ENCODE peak calls at places on chromosomes 12 and 14, in four cellular contexts. I is uterus, V is esophagus squamous epithelium, L is HCT116. K is an unnamed sample.
A peak's percentile ranks its signal among the peaks of the same experiment; 100 is the strongest.

GRCh38 chr14:63164108-63164683 is 40.0 kb upstream of the RHOJ start:
- DNase-seq in I (no peak), L (no peak), V (no peak), K (no peak)

GRCh38 chr14:96086032-96086431 is 46.9 kb downstream of the C14orf132 start:
- DNase-seq in V (no peak), L (no peak), I (no peak), K (no peak)

GRCh38 chr12:113732916-113733315 is 233.2 kb downstream of the RBM19 start:
- DNase-seq in L (no peak), V (no peak), I (no peak), K (no peak)

GRCh38 chr14:92907316-92907911 is 15.5 kb upstream of the CHGA start:
- DNase-seq in V (no peak), I (no peak), L (no peak), K (no peak)

GRCh38 chr12:1580036-1580435 is 14.3 kb downstream of the FBXL14 start:
- DNase-seq in V (no peak), I (no peak), L (no peak), K (no peak)

GRCh38 chr14:84390010-84390409 is 1139.9 kb upstream of the FLRT2 start:
- DNase-seq in V (no peak), I (no peak), L (no peak), K (no peak)

GRCh38 chr12:86801439-86801838 is 545.2 kb upstream of the MGAT4C start:
- DNase-seq in L (peak; percentile 18), V (no peak), I (no peak), K (no peak)

GRCh38 chr14:63524537-63525155 is 18.5 kb downstream of the PPP2R5E start:
- DNase-seq in V (no peak), I (no peak), L (no peak), K (no peak)

GRCh38 chr12:7915911-7916403 is 20.0 kb downstream of the SLC2A3 start:
- DNase-seq in L (no peak), I (no peak), V (no peak), K (no peak)

GRCh38 chr14:91755560-91755959 is 23.7 kb upstream of the CATSPERB start:
- DNase-seq in L (peak; percentile 2), V (no peak), I (no peak), K (no peak)

GRCh38 chr12:21656931-21657335 is 709 bp downstream of the LDHB start:
- DNase-seq in I (no peak), L (peak; percentile 6), V (no peak), K (peak; percentile 34)

GRCh38 chr12:4277856-4278581 is 4.5 kb downstream of the CCND2 start:
- DNase-seq in L (no peak), I (no peak), V (no peak), K (peak; percentile 51)

GRCh38 chr12:30440826-30441602 is 254.7 kb downstream of the IPO8 start:
- DNase-seq in L (peak; percentile 43), I (no peak), V (no peak), K (no peak)

GRCh38 chr14:30034049-30034635 is 106.5 kb upstream of the PRKD1 start:
- DNase-seq in V (no peak), L (no peak), I (no peak), K (no peak)

GRCh38 chr14:80546056-80546854 is 335.0 kb upstream of the DIO2 start:
- DNase-seq in V (no peak), I (no peak), L (no peak), K (no peak)

GRCh38 chr14:90574640-90575131 is 177.9 kb downstream of the CALM1 start:
- DNase-seq in I (no peak), V (no peak), L (no peak), K (no peak)

GRCh38 chr14:101604228-101604934 is 43.1 kb downstream of the DIO3 start:
- DNase-seq in I (no peak), V (no peak), L (no peak), K (no peak)

GRCh38 chr14:68039593-68039992 is 220.0 kb downstream of the RAD51B start:
- DNase-seq in L (no peak), V (no peak), I (no peak), K (no peak)

GRCh38 chr12:53292441-53292840 is 2.9 kb upstream of the PFDN5 start:
- DNase-seq in I (no peak), V (no peak), L (no peak), K (no peak)
- H3K36me3 ChIP-seq in I (no peaks in the 10 kb centered on the region), V (peaks cover 65% of the 10 kb centered on the region), L (peaks cover 36% of the 10 kb centered on the region), K (no peaks in the 10 kb centered on the region)

DNA sequence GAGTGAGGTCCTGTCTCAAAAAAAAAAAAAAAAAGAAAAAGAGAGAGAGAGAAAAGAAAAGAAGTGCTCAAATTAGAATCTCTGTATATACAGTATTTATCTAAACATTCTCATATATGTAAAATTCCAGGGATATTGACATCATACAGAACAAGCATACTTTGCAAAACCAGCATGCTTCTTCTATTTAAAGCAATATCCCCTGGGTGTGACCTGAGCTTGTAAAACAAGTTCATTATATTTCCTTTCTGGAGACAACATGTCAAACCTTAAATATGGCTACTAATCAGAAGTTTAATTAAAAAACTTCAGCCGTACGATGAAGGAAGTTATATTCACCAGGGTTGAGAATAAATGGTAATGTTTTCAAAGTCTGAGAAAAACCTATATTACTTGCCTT is 175.8 kb upstream of the HMGA2 start:
- DNase-seq in L (no peak), I (no peak), V (no peak), K (no peak)
- H3K27ac ChIP-seq in L (peak overlapping the region; percentile 100), I (no peak overlapping the region), V (peak overlapping the region; percentile 69), K (no peak overlapping the region)

GRCh38 chr12:53180931-53181645 is 363 bp upstream of the CSAD start:
- DNase-seq in L (peak; percentile 44), I (peak; percentile 70), V (no peak), K (peak; percentile 70)
- TF ChIP-seq POLR2A in L (no peak), I (no peak), V (no peak), K (peak; percentile 4)

GRCh38 chr14:99182548-99183115 is 89.4 kb downstream of the BCL11B start:
- DNase-seq in I (no peak), L (no peak), V (no peak), K (no peak)
- H3K36me3 ChIP-seq in I (no peaks in the 10 kb centered on the region), L (no peaks in the 10 kb centered on the region), V (peaks cover 6% of the 10 kb centered on the region), K (no peaks in the 10 kb centered on the region)

DNA sequence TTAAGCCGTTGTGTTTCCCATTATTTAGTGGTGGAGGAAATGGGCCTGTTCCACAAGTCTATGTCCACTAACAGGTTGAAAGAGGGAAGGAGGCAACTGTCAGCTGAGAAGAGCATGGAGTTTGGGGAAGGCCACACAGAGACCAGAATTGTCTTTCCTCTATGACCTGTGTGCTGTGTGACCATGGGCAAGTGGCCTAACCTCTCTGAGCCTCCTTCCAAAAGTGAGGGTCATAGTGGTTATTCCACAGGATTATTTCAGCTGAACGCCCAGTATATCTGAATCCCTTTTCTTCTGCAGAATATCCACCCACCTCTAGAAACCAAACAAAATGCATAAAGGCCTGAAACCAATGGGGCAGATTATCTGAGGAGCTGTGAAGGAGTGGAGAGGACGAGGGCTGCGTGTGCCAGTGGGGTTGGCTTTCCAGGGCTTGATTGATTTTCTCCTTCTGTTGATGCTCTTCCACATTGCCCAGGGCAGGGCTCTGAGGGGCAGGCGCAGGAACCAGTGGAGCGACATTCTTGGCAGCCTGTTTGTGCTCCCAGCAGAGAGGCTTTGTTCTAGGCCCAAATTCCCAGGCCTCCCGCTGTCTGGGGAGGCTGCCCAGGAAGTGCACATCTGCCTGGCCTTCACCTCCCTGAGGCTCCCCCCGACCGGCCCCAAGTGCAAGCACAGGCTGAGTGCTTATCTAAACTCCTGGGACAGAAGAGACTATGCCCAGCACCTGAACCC is 452.7 kb downstream of the BCL11B start:
- DNase-seq in L (no peak), V (no peak), I (no peak), K (no peak)
- H3K27ac ChIP-seq in L (no peak overlapping the region), V (no peak overlapping the region), I (no peak overlapping the region), K (no peak overlapping the region)

GRCh38 chr12:68771223-68771925 is 25.4 kb downstream of the SLC35E3 start:
- DNase-seq in L (no peak), I (no peak), V (no peak), K (no peak)
- TF ChIP-seq POLR2A in L (no peak), I (no peak), V (no peak), K (no peak)

K was measured in adrenal gland.